ENCODE peak calls at places on chromosomes 7 and 10, in four cellular contexts. One of them, this sample, is unnamed.

GRCh38 chr10:124087672-124088634 is 5.4 kb downstream of the CHST15 start:
- DNase-seq in pancreas: peak; percentile 45
- DNase-seq in frontal cortex: no peak
- DNase-seq in T follicular helper cell: no peak
- DNase-seq in this sample: peak; percentile 81

GRCh38 chr7:21028186-21028989 is 241.7 kb upstream of the SP8 start:
- DNase-seq in frontal cortex: no peak
- DNase-seq in pancreas: no peak
- DNase-seq in T follicular helper cell: no peak
- DNase-seq in this sample: peak; percentile 67

GRCh38 chr7:36795451-36796021 is 71.2 kb upstream of the AOAH start:
- DNase-seq in T follicular helper cell: no peak
- DNase-seq in pancreas: no peak
- DNase-seq in frontal cortex: no peak
- DNase-seq in this sample: no peak

GRCh38 chr10:48306265-48306869 is at the start of gene MAPK8:
- DNase-seq in frontal cortex: peak; percentile 99
- DNase-seq in pancreas: peak; percentile 98
- DNase-seq in T follicular helper cell: peak; percentile 87
- DNase-seq in this sample: peak; percentile 99

GRCh38 chr7:30931927-30932540 is 20.4 kb downstream of the AQP1 start:
- DNase-seq in T follicular helper cell: no peak
- DNase-seq in frontal cortex: peak; percentile 1
- DNase-seq in pancreas: no peak
- DNase-seq in this sample: no peak

GRCh38 chr10:61793760-61794713 is 107.5 kb upstream of the ARID5B start:
- DNase-seq in frontal cortex: no peak
- DNase-seq in T follicular helper cell: no peak
- DNase-seq in pancreas: no peak
- DNase-seq in this sample: no peak

GRCh38 chr10:91976324-91977051 is 52.9 kb downstream of the BTAF1 start:
- DNase-seq in pancreas: no peak
- DNase-seq in frontal cortex: no peak
- DNase-seq in T follicular helper cell: no peak
- DNase-seq in this sample: no peak

GRCh38 chr7:141695803-141696289 is 6.1 kb downstream of the DENND11 start:
- DNase-seq in frontal cortex: no peak
- DNase-seq in T follicular helper cell: no peak
- DNase-seq in pancreas: peak; percentile 73
- DNase-seq in this sample: peak; percentile 31

GRCh38 chr10:119342017-119342734 is 134.8 kb downstream of the GRK5 start:
- DNase-seq in frontal cortex: no peak
- DNase-seq in T follicular helper cell: no peak
- DNase-seq in pancreas: no peak
- DNase-seq in this sample: no peak

GRCh38 chr10:3687510-3688081 is 97.4 kb downstream of the KLF6 start:
- DNase-seq in frontal cortex: no peak
- DNase-seq in pancreas: no peak
- DNase-seq in T follicular helper cell: no peak
- DNase-seq in this sample: no peak

GRCh38 chr7:99143522-99143852 is 421 bp downstream of the SMURF1 start:
- DNase-seq in T follicular helper cell: no peak
- DNase-seq in pancreas: no peak
- DNase-seq in frontal cortex: no peak
- DNase-seq in this sample: no peak

GRCh38 chr10:131473645-131474044 is 162.1 kb upstream of the TCERG1L start:
- DNase-seq in frontal cortex: no peak
- DNase-seq in pancreas: no peak
- DNase-seq in T follicular helper cell: no peak
- DNase-seq in this sample: peak; percentile 60

GRCh38 chr10:44047361-44047760 is 337.5 kb downstream of the CXCL12 start:
- DNase-seq in pancreas: no peak
- DNase-seq in frontal cortex: no peak
- DNase-seq in T follicular helper cell: no peak
- DNase-seq in this sample: no peak

GRCh38 chr10:122461729-122462532 is 578 bp downstream of the HTRA1 start:
- DNase-seq in frontal cortex: no peak
- DNase-seq in pancreas: peak; percentile 66
- DNase-seq in T follicular helper cell: no peak
- DNase-seq in this sample: no peak

GRCh38 chr7:139949629-139950028 is 113.1 kb downstream of the PARP12 start:
- DNase-seq in T follicular helper cell: no peak
- DNase-seq in frontal cortex: no peak
- DNase-seq in pancreas: no peak
- DNase-seq in this sample: no peak

GRCh38 chr10:43201545-43202131 is 63.4 kb downstream of the CSGALNACT2 start:
- DNase-seq in pancreas: no peak
- DNase-seq in frontal cortex: peak; percentile 14
- DNase-seq in T follicular helper cell: no peak
- DNase-seq in this sample: no peak

GRCh38 chr7:105454058-105454739 is 65.5 kb upstream of the SRPK2 start:
- DNase-seq in frontal cortex: no peak
- DNase-seq in pancreas: no peak
- DNase-seq in T follicular helper cell: no peak
- DNase-seq in this sample: no peak

This sample was measured in left lung.